ENCODE peak calls at places on chromosome X, in five cellular contexts. One of them, this sample, is unnamed.

GRCh38 chrX:41824551-41824950 is 98.8 kb downstream of the CASK start:
- DNase-seq in hepatocyte: peak; percentile 12
- DNase-seq in fibroblast of lung: peak; percentile 67
- DNase-seq in pancreas: no peak
- DNase-seq in right atrium auricular region: no peak
- DNase-seq in this sample: no peak

GRCh38 chrX:31349515-31349914 is 277.7 kb upstream of the FTHL17 start:
- DNase-seq in fibroblast of lung: no peak
- DNase-seq in pancreas: no peak
- DNase-seq in right atrium auricular region: no peak
- DNase-seq in hepatocyte: no peak
- DNase-seq in this sample: no peak

GRCh38 chrX:151825927-151826471 is 86.7 kb upstream of the MAGEA4 start:
- DNase-seq in hepatocyte: peak; percentile 23
- DNase-seq in fibroblast of lung: peak; percentile 91
- DNase-seq in pancreas: no peak
- DNase-seq in right atrium auricular region: peak; percentile 58
- DNase-seq in this sample: no peak

GRCh38 chrX:112341598-112341997 is 259.0 kb upstream of the TRPC5 start:
- DNase-seq in hepatocyte: no peak
- DNase-seq in pancreas: no peak
- DNase-seq in right atrium auricular region: no peak
- DNase-seq in fibroblast of lung: peak; percentile 65
- DNase-seq in this sample: no peak

GRCh38 chrX:44828008-44828605 is 15.7 kb upstream of the DUSP21 start:
- DNase-seq in hepatocyte: no peak
- DNase-seq in fibroblast of lung: peak; percentile 92
- DNase-seq in right atrium auricular region: no peak
- DNase-seq in pancreas: no peak
- DNase-seq in this sample: no peak

GRCh38 chrX:49243166-49243565 is 7.9 kb downstream of the CCDC22 start:
- DNase-seq in fibroblast of lung: no peak
- DNase-seq in right atrium auricular region: no peak
- DNase-seq in pancreas: no peak
- DNase-seq in hepatocyte: no peak
- DNase-seq in this sample: no peak

GRCh38 chrX:77451041-77451440 is 3.9 kb downstream of the FGF16 start:
- DNase-seq in hepatocyte: no peak
- DNase-seq in fibroblast of lung: peak; percentile 73
- DNase-seq in pancreas: no peak
- DNase-seq in right atrium auricular region: no peak
- DNase-seq in this sample: no peak

GRCh38 chrX:31656013-31656412 is 584.2 kb upstream of the FTHL17 start:
- DNase-seq in right atrium auricular region: no peak
- DNase-seq in pancreas: no peak
- DNase-seq in fibroblast of lung: peak; percentile 53
- DNase-seq in hepatocyte: no peak
- DNase-seq in this sample: no peak

GRCh38 chrX:119008122-119008744 is 33.8 kb downstream of the LONRF3 start:
- DNase-seq in hepatocyte: peak; percentile 49
- DNase-seq in pancreas: no peak
- DNase-seq in fibroblast of lung: no peak
- DNase-seq in right atrium auricular region: no peak
- DNase-seq in this sample: peak; percentile 14

GRCh38 chrX:97858592-97858991 is 974.9 kb downstream of the RPA4 start:
- DNase-seq in right atrium auricular region: no peak
- DNase-seq in hepatocyte: no peak
- DNase-seq in fibroblast of lung: peak; percentile 36
- DNase-seq in pancreas: no peak
- DNase-seq in this sample: no peak
- H3K4me3 ChIP-seq in right atrium auricular region: no peak overlapping the region
- H3K4me3 ChIP-seq in hepatocyte: no peak overlapping the region
- H3K4me3 ChIP-seq in fibroblast of lung: no peak overlapping the region
- H3K4me3 ChIP-seq in pancreas: no peak overlapping the region
- H3K4me3 ChIP-seq in this sample: no peak overlapping the region

GRCh38 chrX:13834316-13834715 is 17.4 kb upstream of the GPM6B start:
- DNase-seq in hepatocyte: no peak
- DNase-seq in pancreas: no peak
- DNase-seq in right atrium auricular region: no peak
- DNase-seq in fibroblast of lung: no peak
- DNase-seq in this sample: no peak

GRCh38 chrX:13826770-13827169 is 9.9 kb upstream of the GPM6B start:
- DNase-seq in fibroblast of lung: no peak
- DNase-seq in pancreas: no peak
- DNase-seq in hepatocyte: no peak
- DNase-seq in right atrium auricular region: no peak
- DNase-seq in this sample: no peak

GRCh38 chrX:13828392-13828791 is 11.5 kb upstream of the GPM6B start:
- DNase-seq in right atrium auricular region: no peak
- DNase-seq in pancreas: no peak
- DNase-seq in fibroblast of lung: no peak
- DNase-seq in hepatocyte: no peak
- DNase-seq in this sample: no peak

GRCh38 chrX:13827693-13828092 is 10.8 kb upstream of the GPM6B start:
- DNase-seq in pancreas: no peak
- DNase-seq in right atrium auricular region: no peak
- DNase-seq in hepatocyte: no peak
- DNase-seq in fibroblast of lung: no peak
- DNase-seq in this sample: no peak

DNA sequence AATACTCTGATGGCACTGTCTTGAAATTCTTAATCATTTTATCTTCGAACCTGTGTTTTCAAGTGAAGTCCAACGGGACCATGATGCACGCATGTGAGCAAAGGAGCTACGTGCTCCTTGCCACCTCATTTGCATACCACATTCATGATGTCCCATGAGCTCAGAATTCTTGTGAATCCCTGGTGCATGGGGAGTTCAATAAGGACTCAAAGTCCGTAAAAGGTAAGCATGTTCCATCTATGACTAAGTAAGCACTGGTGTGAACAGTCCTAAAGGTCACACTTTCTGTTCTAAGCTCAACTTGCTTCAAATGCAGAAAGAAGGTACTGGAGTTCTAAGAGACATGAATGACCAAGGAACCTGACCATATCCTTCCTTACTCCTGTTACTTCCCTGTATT is 13.1 kb upstream of the GPM6B start:
- DNase-seq in fibroblast of lung: no peak
- DNase-seq in right atrium auricular region: no peak
- DNase-seq in hepatocyte: no peak
- DNase-seq in pancreas: no peak
- DNase-seq in this sample: no peak
- H3K27ac ChIP-seq in fibroblast of lung: no peak overlapping the region
- H3K27ac ChIP-seq in right atrium auricular region: no peak overlapping the region
- H3K27ac ChIP-seq in hepatocyte: no peak overlapping the region
- H3K27ac ChIP-seq in pancreas: no peak overlapping the region
- H3K27ac ChIP-seq in this sample: no peak overlapping the region

DNA sequence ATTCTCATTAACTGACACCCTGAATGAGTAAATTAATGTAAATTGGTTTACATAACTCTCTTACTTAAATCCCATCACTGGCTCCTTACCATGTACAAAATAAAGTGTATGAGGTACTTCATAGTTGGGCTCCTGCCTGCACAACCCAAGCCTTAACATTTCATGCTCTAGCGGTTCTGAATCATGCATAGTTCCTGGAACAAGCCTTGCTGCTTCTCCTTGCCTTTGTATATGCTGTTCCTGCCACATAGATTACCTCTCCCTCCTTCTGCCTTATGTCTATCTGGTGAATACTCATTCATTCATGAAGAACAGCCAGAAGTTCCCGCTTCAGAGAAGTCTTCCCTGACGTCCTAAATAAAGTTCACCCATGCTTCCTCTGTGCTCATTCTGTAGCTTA is 594.7 kb downstream of the SMARCA1 start:
- DNase-seq in pancreas: no peak
- DNase-seq in hepatocyte: no peak
- DNase-seq in fibroblast of lung: peak; percentile 6
- DNase-seq in right atrium auricular region: no peak
- DNase-seq in this sample: no peak
- H3K4me3 ChIP-seq in pancreas: no peak overlapping the region
- H3K4me3 ChIP-seq in hepatocyte: no peak overlapping the region
- H3K4me3 ChIP-seq in fibroblast of lung: no peak overlapping the region
- H3K4me3 ChIP-seq in right atrium auricular region: no peak overlapping the region
- H3K4me3 ChIP-seq in this sample: no peak overlapping the region

GRCh38 chrX:15915959-15916703 is 61.5 kb upstream of the AP1S2 start:
- DNase-seq in right atrium auricular region: no peak
- DNase-seq in pancreas: no peak
- DNase-seq in fibroblast of lung: peak; percentile 15
- DNase-seq in hepatocyte: no peak
- DNase-seq in this sample: no peak
- H3K27ac ChIP-seq in right atrium auricular region: no peak overlapping the region
- H3K27ac ChIP-seq in pancreas: no peak overlapping the region
- H3K27ac ChIP-seq in fibroblast of lung: no peak overlapping the region
- H3K27ac ChIP-seq in hepatocyte: no peak overlapping the region
- H3K27ac ChIP-seq in this sample: no peak overlapping the region

GRCh38 chrX:117972681-117973080 is 143.9 kb downstream of the KLHL13 start:
- DNase-seq in right atrium auricular region: no peak
- DNase-seq in hepatocyte: no peak
- DNase-seq in fibroblast of lung: peak; percentile 40
- DNase-seq in pancreas: no peak
- DNase-seq in this sample: no peak
- H3K4me3 ChIP-seq in right atrium auricular region: peak overlapping the region; percentile 24
- H3K4me3 ChIP-seq in hepatocyte: no peak overlapping the region
- H3K4me3 ChIP-seq in fibroblast of lung: no peak overlapping the region
- H3K4me3 ChIP-seq in pancreas: no peak overlapping the region
- H3K4me3 ChIP-seq in this sample: no peak overlapping the region